ENCODE peak calls at places on chromosomes 16 and 17, in five cellular contexts. K is IMR-90; Q is CD8-positive, alpha-beta memory T cell; D is body of pancreas; G is gastrocnemius medialis. N is an unnamed sample.

GRCh38 chr17:76506408-76507328 is 5.4 kb upstream of the RHBDF2 start:
- DNase-seq in K (peak; percentile 54), Q (peak; percentile 79), D (peak; percentile 89), G (peak; percentile 63), N (peak; percentile 95)

GRCh38 chr17:42669705-42670198 is 7.0 kb downstream of the PLEKHH3 start:
- DNase-seq in K (no peak), D (no peak), Q (no peak), G (no peak), N (peak; percentile 94)

GRCh38 chr16:53689636-53690035 is 14.0 kb downstream of the RPGRIP1L start:
- DNase-seq in D (no peak), K (peak; percentile 5), Q (no peak), G (no peak), N (no peak)

GRCh38 chr16:27335349-27336052 is 21.7 kb downstream of the IL4R start:
- DNase-seq in Q (no peak), K (peak; percentile 54), G (no peak), D (no peak), N (no peak)

GRCh38 chr17:78925234-78925633 is at the start of gene TIMP2:
- DNase-seq in K (peak; percentile 83), Q (peak; percentile 28), D (peak; percentile 91), G (peak; percentile 64), N (peak; percentile 99)

GRCh38 chr17:65987988-65988387 is 203.9 kb downstream of the CEP112 start:
- DNase-seq in G (no peak), D (no peak), K (peak; percentile 48), Q (no peak), N (peak; percentile 22)

GRCh38 chr17:48612456-48612853 is 1.6 kb upstream of the HOXB7 start:
- DNase-seq in Q (no peak), K (peak; percentile 54), G (no peak), D (no peak), N (no peak)

GRCh38 chr17:32515677-32516383 is 29.0 kb downstream of the CDK5R1 start:
- DNase-seq in K (no peak), G (no peak), Q (no peak), D (no peak), N (no peak)

GRCh38 chr17:66570353-66571195 is 264.3 kb upstream of the CACNG5 start:
- DNase-seq in G (no peak), Q (no peak), D (no peak), K (peak; percentile 66), N (no peak)

GRCh38 chr17:32927201-32927723 is 691 bp upstream of the TMEM98 start:
- DNase-seq in Q (no peak), D (no peak), K (peak; percentile 11), G (no peak), N (no peak)

GRCh38 chr16:2948807-2949704 is 15.0 kb upstream of the KREMEN2 start:
- DNase-seq in G (no peak), Q (no peak), K (no peak), D (no peak), N (peak; percentile 33)

GRCh38 chr17:1755252-1755992 is 6.4 kb upstream of the SERPINF1 start:
- DNase-seq in D (no peak), Q (no peak), K (no peak), G (no peak), N (peak; percentile 62)

GRCh38 chr16:28475221-28475620 is 3.1 kb upstream of the NPIPB7 start:
- DNase-seq in G (no peak), K (no peak), Q (no peak), D (no peak), N (no peak)

GRCh38 chr17:6023452-6023851 is 46.7 kb upstream of the WSCD1 start:
- DNase-seq in Q (no peak), K (no peak), D (no peak), G (no peak), N (no peak)

GRCh38 chr17:47257651-47258339 is 4.2 kb downstream of the ITGB3 start:
- DNase-seq in Q (no peak), D (no peak), G (no peak), K (peak; percentile 72), N (no peak)

GRCh38 chr17:57441270-57441600 is 184.9 kb downstream of the MSI2 start:
- DNase-seq in G (no peak), D (no peak), K (no peak), Q (no peak), N (no peak)

GRCh38 chr17:19771971-19772630 is 24.0 kb upstream of the ALDH3A1 start:
- DNase-seq in Q (no peak), D (no peak), G (no peak), K (no peak), N (no peak)

GRCh38 chr17:9456265-9456664 is 119.4 kb downstream of the STX8 start:
- DNase-seq in D (peak; percentile 15), G (no peak), K (no peak), Q (no peak), N (no peak)

GRCh38 chr17:1617620-1618174 is 10.9 kb downstream of the SLC43A2 start:
- DNase-seq in Q (no peak), K (peak; percentile 77), D (no peak), G (no peak), N (peak; percentile 28)

GRCh38 chr16:280552-280951 is at the start of gene ARHGDIG:
- DNase-seq in G (no peak), D (no peak), K (no peak), Q (no peak), N (peak; percentile 91)

GRCh38 chr16:57537194-57537505 is 779 bp upstream of the CCDC102A start:
- DNase-seq in D (no peak), Q (no peak), G (no peak), K (no peak), N (no peak)

GRCh38 chr16:1159973-1160772 is 7.3 kb downstream of the CACNA1H start:
- DNase-seq in K (no peak), D (peak; percentile 82), Q (no peak), G (peak; percentile 8), N (peak; percentile 70)

DNA sequence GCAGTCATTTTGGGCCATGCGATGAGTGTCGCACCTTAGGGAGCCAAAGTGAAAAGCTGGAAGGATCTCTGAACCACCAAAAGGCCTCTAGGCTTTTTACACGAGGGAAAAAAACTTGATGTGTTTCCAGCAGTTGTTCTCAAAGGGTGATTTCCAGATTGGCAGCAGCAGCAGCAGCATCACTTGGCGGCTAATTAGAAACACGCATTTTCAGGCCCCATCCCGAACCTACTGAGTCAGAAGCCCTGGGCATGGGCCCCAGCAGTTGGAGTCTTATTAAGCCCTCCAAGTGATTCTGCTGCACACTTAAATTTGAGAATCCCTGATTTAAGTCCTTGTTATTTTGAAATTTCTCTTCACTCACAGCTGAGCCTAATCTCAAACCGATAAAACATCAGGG is 25.3 kb upstream of the PYY start:
- DNase-seq in D (no peak), K (no peak), G (no peak), Q (no peak), N (no peak)
- H3K27me3 ChIP-seq in D (peaks cover 6% of the 10 kb centered on the region), K (peaks cover 67% of the 10 kb centered on the region), G (peaks cover 22% of the 10 kb centered on the region), Q (peaks cover 7% of the 10 kb centered on the region), N (peaks cover 17% of the 10 kb centered on the region)

GRCh38 chr17:14304876-14305636 is 4.2 kb downstream of the HS3ST3B1 start:
- DNase-seq in Q (no peak), D (no peak), G (no peak), K (no peak), N (peak; percentile 45)
- H3K27me3 ChIP-seq in Q (no peaks in the 10 kb centered on the region), D (peaks cover 17% of the 10 kb centered on the region), G (peaks cover 79% of the 10 kb centered on the region), K (no peaks in the 10 kb centered on the region), N (peaks cover 57% of the 10 kb centered on the region)

DNA sequence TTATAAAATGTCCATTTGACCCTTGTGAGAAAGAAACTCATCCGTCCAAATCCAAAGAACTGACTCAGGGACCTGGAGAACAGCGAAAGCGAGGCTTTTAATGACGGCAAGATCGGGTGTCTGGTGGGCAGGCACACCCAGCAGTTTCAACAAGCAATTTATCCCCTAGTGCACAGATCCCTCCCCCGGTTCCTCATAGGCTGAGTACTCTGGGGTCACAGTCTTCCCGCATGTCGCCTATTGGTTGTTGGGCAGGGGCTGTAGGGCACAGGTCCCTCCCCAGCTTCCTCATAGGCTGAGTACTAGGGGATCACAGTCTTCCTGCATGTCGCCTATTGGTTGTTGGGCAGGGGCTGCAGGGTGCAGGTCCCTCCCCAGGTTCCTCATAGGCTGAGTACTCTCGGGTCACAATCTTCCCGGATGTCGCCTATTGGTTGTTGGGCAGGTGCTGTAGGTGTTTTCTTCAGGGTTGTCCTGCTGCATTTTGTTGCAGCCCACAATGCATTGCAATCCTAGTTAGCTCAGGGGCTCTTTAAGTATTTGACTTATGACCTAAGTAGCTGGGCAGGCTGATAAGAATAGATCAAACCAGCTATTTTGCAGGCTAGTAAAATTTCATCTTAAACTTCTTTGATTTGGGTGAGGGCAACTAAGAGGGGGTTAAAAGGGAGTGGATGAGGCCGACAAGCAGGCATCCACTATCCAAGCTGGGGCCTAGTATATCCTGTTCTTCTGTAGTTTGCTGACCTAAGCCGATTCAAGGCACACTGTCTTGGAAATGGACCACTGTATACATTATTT is 3.6 kb upstream of the UTS2R start:
- DNase-seq in K (peak; percentile 11), Q (no peak), G (no peak), D (no peak), N (peak; percentile 79)
- H3K27me3 ChIP-seq in K (peaks cover 44% of the 10 kb centered on the region), Q (peaks cover 10% of the 10 kb centered on the region), G (peaks cover 26% of the 10 kb centered on the region), D (peaks cover 13% of the 10 kb centered on the region), N (peaks cover 23% of the 10 kb centered on the region)

DNA sequence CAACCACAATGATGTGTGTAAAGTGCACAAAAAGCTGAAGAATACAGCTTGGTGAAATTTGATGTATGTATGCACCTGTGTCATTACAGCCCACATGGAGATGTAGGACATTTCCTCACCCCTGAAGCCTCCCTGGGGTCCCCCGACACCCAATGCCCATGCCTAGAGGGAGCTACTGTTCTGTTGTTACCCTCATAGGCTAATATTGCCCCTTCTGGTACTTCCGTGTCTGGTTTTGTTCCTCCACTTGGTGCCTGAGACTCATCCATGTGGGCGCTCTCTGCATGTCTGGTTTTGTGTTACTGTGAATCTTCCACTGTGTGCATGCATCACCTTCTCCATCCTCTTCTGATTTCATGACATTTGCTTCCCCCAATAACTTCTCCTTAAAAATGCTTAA is 18.6 kb downstream of the TNFRSF13B start:
- DNase-seq in G (no peak), D (no peak), Q (no peak), K (no peak), N (no peak)
- H3K27me3 ChIP-seq in G (peaks cover 23% of the 10 kb centered on the region), D (no peaks in the 10 kb centered on the region), Q (peaks cover 4% of the 10 kb centered on the region), K (peaks cover 32% of the 10 kb centered on the region), N (no peaks in the 10 kb centered on the region)

GRCh38 chr17:49939318-49939717 is 29.7 kb upstream of the DLX4 start:
- DNase-seq in D (no peak), G (no peak), K (no peak), Q (no peak), N (no peak)
- H3K27me3 ChIP-seq in D (no peaks in the 10 kb centered on the region), G (peaks cover 17% of the 10 kb centered on the region), K (peaks cover 81% of the 10 kb centered on the region), Q (no peaks in the 10 kb centered on the region), N (no peaks in the 10 kb centered on the region)

GRCh38 chr17:49968380-49969133 is 433 bp upstream of the DLX4 start:
- DNase-seq in D (peak; percentile 68), G (no peak), K (peak; percentile 39), Q (peak; percentile 44), N (peak; percentile 99)

GRCh38 chr17:49965522-49965905 is 3.5 kb upstream of the DLX4 start:
- DNase-seq in D (no peak), Q (no peak), K (no peak), G (no peak), N (peak; percentile 76)

GRCh38 chr17:49967621-49968379 is 1.2 kb upstream of the DLX4 start:
- DNase-seq in G (no peak), D (no peak), K (no peak), Q (no peak), N (no peak)

GRCh38 chr17:49967205-49967604 is 1.8 kb upstream of the DLX4 start:
- DNase-seq in K (no peak), D (no peak), Q (no peak), G (no peak), N (no peak)

DNA sequence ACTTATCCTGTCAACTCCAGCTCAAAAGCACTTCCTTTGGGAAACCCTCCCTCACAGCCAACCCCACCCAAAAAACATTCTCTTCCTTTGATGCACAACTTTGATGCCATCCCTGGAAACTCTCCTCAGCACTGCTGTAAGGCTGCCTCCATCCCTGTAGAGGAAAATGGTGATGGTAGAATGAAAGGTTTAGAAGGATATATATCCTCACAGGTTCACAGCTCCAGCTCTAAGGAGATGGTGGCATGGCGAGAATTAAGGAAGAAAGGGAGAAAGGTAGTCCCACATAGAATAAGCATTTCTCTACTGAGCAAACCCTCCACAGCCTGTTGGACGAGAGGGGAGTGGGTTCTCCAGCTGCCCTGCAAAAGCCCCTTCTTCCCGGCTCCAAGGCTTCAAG is 2.2 kb upstream of the DLX4 start:
- DNase-seq in D (no peak), K (no peak), Q (no peak), G (no peak), N (no peak)
- H3K27me3 ChIP-seq in D (peaks cover 46% of the 10 kb centered on the region), K (peaks cover 94% of the 10 kb centered on the region), Q (peaks cover 79% of the 10 kb centered on the region), G (peaks cover 96% of the 10 kb centered on the region), N (peaks cover 96% of the 10 kb centered on the region)